ENCODE peak calls at places on chromosomes 2 and 18, in ten cellular contexts. W is neural progenitor cell, P is MM.1S, O is endothelial cell of umbilical vein, Z is hepatocyte, S is upper lobe of left lung, J is sigmoid colon, L is heart left ventricle, G is mucosa of descending colon, H is IMR-90. M is an unnamed sample. For H3K9me3, the result is how much of the 10 kb centered on the place peaks cover.

GRCh38 chr2:118387509-118387908 is 299.2 kb downstream of the INSIG2 start:
- DNase-seq in W (no peak), P (no peak), O (no peak), Z (no peak), S (no peak), J (no peak), L (no peak), G (no peak), H (peak), M (no peak)

GRCh38 chr2:74458957-74459290 is 686 bp downstream of the WBP1 start:
- DNase-seq in W (no peak), P (no peak), O (no peak), Z (no peak), S (no peak), J (no peak), L (no peak), G (no peak), H (no peak), M (no peak)

GRCh38 chr2:160477032-160477431 is 16.6 kb downstream of the RBMS1 start:
- DNase-seq in W (no peak), P (no peak), O (no peak), Z (no peak), S (no peak), J (no peak), L (no peak), G (no peak), H (no peak), M (no peak)

GRCh38 chr18:45962461-45962860 is 4.7 kb downstream of the EPG5 start:
- DNase-seq in W (no peak), P (peak), O (no peak), Z (peak), S (no peak), J (no peak), L (no peak), G (peak), H (peak), M (no peak)

GRCh38 chr18:63867368-63867767 is 20.1 kb upstream of the SERPINB2 start:
- DNase-seq in W (no peak), P (no peak), O (no peak), Z (no peak), S (no peak), J (no peak), L (no peak), G (no peak), H (no peak), M (no peak)

GRCh38 chr2:201887851-201888451 is 81.6 kb downstream of the CDK15 start:
- DNase-seq in W (peak), P (no peak), O (peak), Z (no peak), S (no peak), J (no peak), L (no peak), G (no peak), H (peak), M (no peak)

GRCh38 chr2:203819434-203820133 is 48.0 kb upstream of the CTLA4 start:
- DNase-seq in W (no peak), P (no peak), O (no peak), Z (peak), S (no peak), J (no peak), L (no peak), G (no peak), H (no peak), M (no peak)

GRCh38 chr18:79829136-79829854 is 31.6 kb downstream of the KCNG2 start:
- DNase-seq in W (no peak), P (no peak), O (no peak), Z (no peak), S (no peak), J (no peak), L (no peak), G (no peak), H (no peak), M (no peak)

GRCh38 chr2:46297546-46298271 is 502 bp downstream of the EPAS1 start:
- DNase-seq in W (peak), P (peak), O (no peak), Z (peak), S (peak), J (peak), L (peak), G (peak), H (no peak), M (no peak)

GRCh38 chr2:39595116-39595515 is 70.6 kb upstream of the TMEM178A start:
- DNase-seq in W (no peak), P (no peak), O (no peak), Z (no peak), S (no peak), J (no peak), L (no peak), G (no peak), H (no peak), M (no peak)

GRCh38 chr2:125681576-125681975 is 974.4 kb upstream of the GYPC start:
- DNase-seq in W (no peak), P (no peak), O (no peak), Z (no peak), S (no peak), J (no peak), L (no peak), G (no peak), H (no peak), M (no peak)

GRCh38 chr2:126437016-126437415 is 218.9 kb upstream of the GYPC start:
- DNase-seq in W (no peak), P (no peak), O (no peak), Z (no peak), S (no peak), J (no peak), L (no peak), G (no peak), H (no peak), M (no peak)

GRCh38 chr2:177332041-177332991 is 60.3 kb upstream of the AGPS start:
- DNase-seq in W (peak), P (peak), O (peak), Z (peak), S (no peak), J (peak), L (peak), G (peak), H (peak), M (peak)

GRCh38 chr2:20755132-20755800 is 67.6 kb downstream of the LDAH start:
- DNase-seq in W (no peak), P (no peak), O (peak), Z (no peak), S (no peak), J (no peak), L (no peak), G (no peak), H (peak), M (peak)

GRCh38 chr2:32360416-32360815 is 3.6 kb downstream of the BIRC6 start:
- DNase-seq in W (no peak), P (no peak), O (no peak), Z (no peak), S (no peak), J (no peak), L (no peak), G (no peak), H (peak), M (no peak)

GRCh38 chr2:33033524-33034150 is 86.9 kb downstream of the LTBP1 start:
- DNase-seq in W (peak), P (peak), O (peak), Z (peak), S (no peak), J (no peak), L (no peak), G (no peak), H (peak), M (peak)

GRCh38 chr2:241822264-241822623 is 13.3 kb downstream of the NEU4 start:
- DNase-seq in W (no peak), P (no peak), O (no peak), Z (no peak), S (peak), J (no peak), L (no peak), G (no peak), H (no peak), M (no peak)

DNA sequence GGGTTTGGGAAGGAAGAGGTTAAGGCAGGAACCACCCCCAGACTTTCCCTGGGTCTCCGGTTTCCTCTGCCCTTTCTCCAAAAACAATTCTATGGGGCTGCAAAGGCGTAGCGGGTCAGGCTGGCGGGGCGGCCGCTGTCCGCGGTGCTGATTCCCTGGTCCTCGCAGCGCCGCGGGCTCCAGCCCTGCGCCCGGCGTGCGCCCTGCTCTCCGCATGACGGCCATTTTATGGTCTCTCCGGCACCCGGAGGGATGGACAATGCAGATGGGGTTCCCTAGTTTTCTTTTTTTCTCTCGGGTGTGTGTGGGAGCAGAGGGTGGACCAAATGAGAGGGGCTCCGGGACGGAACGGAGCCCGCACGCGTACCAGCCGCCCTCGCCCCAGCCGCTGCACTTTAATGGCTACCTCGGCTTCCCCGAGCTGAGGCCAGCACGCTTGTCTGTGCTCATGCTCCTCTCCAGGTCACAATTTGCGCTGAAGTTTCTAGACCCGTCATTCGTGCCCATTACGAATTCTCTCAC is 1.6 kb downstream of the ST8SIA3 start:
- DNase-seq in W (peak), P (no peak), O (peak), Z (peak), S (peak), J (no peak), L (peak), G (peak), H (peak), M (no peak)
- H3K4me3 ChIP-seq in W (peak), P (no peak), O (no peak), Z (no peak), S (no peak), J (no peak), L (no peak), G (no peak), H (no peak), M (no peak)

GRCh38 chr2:52474091-52474490 is 1293.5 kb upstream of the CHAC2 start:
- DNase-seq in W (no peak), P (no peak), O (no peak), Z (no peak), S (no peak), J (no peak), L (no peak), G (no peak), H (no peak), M (no peak)
- H3K9me3 ChIP-seq in W (under half), P (under half), O (under half), Z (under half), S (under half), J (under half), L (under half), G (under half), H (under half), M (under half)

GRCh38 chr2:219206442-219207253 is at the start of gene ZFAND2B:
- DNase-seq in W (peak), P (peak), O (peak), Z (peak), S (peak), J (peak), L (peak), G (peak), H (peak), M (peak)
- TF ChIP-seq CTCF in W (no peak), P (no peak), O (no peak), Z (peak), S (peak), J (peak), L (no peak), G (no peak), H (no peak), M (no peak)

GRCh38 chr2:237885931-237886701 is 26.7 kb downstream of the RAMP1 start:
- DNase-seq in W (no peak), P (no peak), O (no peak), Z (peak), S (peak), J (peak), L (peak), G (no peak), H (no peak), M (no peak)
- H3K4me3 ChIP-seq in W (no peak), P (no peak), O (no peak), Z (no peak), S (no peak), J (no peak), L (peak), G (no peak), H (no peak), M (no peak)